ENCODE peak calls at places on chromosomes 7 and 10, in six cellular contexts. W is A549, M is HepG2, V is H1, J is K562, X is WTC11. K is an unnamed sample.
A peak's percentile ranks its signal among the peaks of the same experiment; 100 is the strongest.

GRCh38 chr7:94665426-94665825 is 9.5 kb upstream of the SGCE start:
- DNase-seq in W (no peak), M (no peak), V (no peak), J (no peak), X (no peak), K (no peak)

GRCh38 chr10:68562666-68563522 is 2.8 kb downstream of the TET1 start:
- DNase-seq in W (no peak), M (no peak), V (no peak), J (peak; percentile 68), X (peak; percentile 21), K (no peak)

GRCh38 chr10:76403876-76404275 is 972.5 kb downstream of the LRMDA start:
- DNase-seq in W (no peak), M (no peak), V (no peak), J (no peak), X (no peak), K (no peak)

GRCh38 chr10:132708936-132709335 is 77.0 kb downstream of the NKX6-2 start:
- DNase-seq in W (no peak), M (no peak), V (no peak), J (no peak), X (no peak), K (no peak)

GRCh38 chr10:24811906-24812305 is 88.2 kb upstream of the ARHGAP21 start:
- DNase-seq in W (no peak), M (peak; percentile 52), V (no peak), J (no peak), X (no peak), K (peak; percentile 24)

GRCh38 chr10:129365767-129366400 is 101.2 kb upstream of the MGMT start:
- DNase-seq in W (peak; percentile 2), M (no peak), V (no peak), J (peak; percentile 79), X (peak; percentile 72), K (no peak)

GRCh38 chr10:81724431-81724830 is 150.6 kb upstream of the NRG3 start:
- DNase-seq in W (no peak), M (no peak), V (no peak), J (no peak), X (no peak), K (no peak)

GRCh38 chr10:27783660-27784059 is 38.0 kb upstream of the MKX start:
- DNase-seq in W (peak; percentile 24), M (peak; percentile 23), V (no peak), J (no peak), X (peak; percentile 54), K (peak; percentile 64)

GRCh38 chr7:40437498-40437897 is 302.7 kb downstream of the SUGCT start:
- DNase-seq in W (peak; percentile 19), M (peak; percentile 56), V (no peak), J (no peak), X (no peak), K (peak; percentile 79)

GRCh38 chr7:117472335-117472734 is 7.5 kb upstream of the CFTR start:
- DNase-seq in W (no peak), M (no peak), V (no peak), J (no peak), X (no peak), K (no peak)

GRCh38 chr7:69893915-69894314 is 295.6 kb downstream of the AUTS2 start:
- DNase-seq in W (peak; percentile 13), M (no peak), V (no peak), J (no peak), X (no peak), K (no peak)

GRCh38 chr10:43287056-43288007 is 20.5 kb upstream of the RASGEF1A start:
- DNase-seq in W (peak; percentile 68), M (no peak), V (no peak), J (no peak), X (no peak), K (peak; percentile 36)

GRCh38 chr7:14851610-14852009 is 50.9 kb downstream of the DGKB start:
- DNase-seq in W (no peak), M (no peak), V (no peak), J (no peak), X (no peak), K (no peak)

GRCh38 chr10:46234026-46234425 is 52.8 kb upstream of the ANTXRL start:
- DNase-seq in W (no peak), M (no peak), V (no peak), J (no peak), X (no peak), K (no peak)

GRCh38 chr7:96093435-96093834 is 228.5 kb downstream of the SLC25A13 start:
- DNase-seq in W (peak; percentile 18), M (no peak), V (no peak), J (no peak), X (no peak), K (peak; percentile 78)

GRCh38 chr7:133739817-133740216 is 387.3 kb upstream of the LRGUK start:
- DNase-seq in W (no peak), M (no peak), V (no peak), J (no peak), X (no peak), K (no peak)

GRCh38 chr7:133741078-133741477 is 386.1 kb upstream of the LRGUK start:
- DNase-seq in W (no peak), M (no peak), V (no peak), J (no peak), X (no peak), K (no peak)

GRCh38 chr7:133744451-133744850 is 382.7 kb upstream of the LRGUK start:
- DNase-seq in W (no peak), M (no peak), V (no peak), J (no peak), X (no peak), K (no peak)

GRCh38 chr7:133741703-133742102 is 385.4 kb upstream of the LRGUK start:
- DNase-seq in W (no peak), M (no peak), V (no peak), J (no peak), X (no peak), K (no peak)

GRCh38 chr7:133742709-133743538 is 384.2 kb upstream of the LRGUK start:
- DNase-seq in W (peak; percentile 31), M (no peak), V (no peak), J (no peak), X (no peak), K (peak; percentile 48)
- TF ChIP-seq JUN in W (no peak), M (no peak), V (no peak), J (no peak), X (no peak), K (no peak)

GRCh38 chr7:153021542-153021941 is 262.0 kb downstream of the ACTR3B start:
- DNase-seq in W (no peak), M (no peak), V (no peak), J (no peak), X (no peak), K (no peak)

GRCh38 chr7:153022796-153023592 is 263.4 kb downstream of the ACTR3B start:
- DNase-seq in W (no peak), M (no peak), V (no peak), J (no peak), X (peak; percentile 17), K (no peak)

GRCh38 chr7:153030976-153031375 is 271.4 kb downstream of the ACTR3B start:
- DNase-seq in W (no peak), M (no peak), V (no peak), J (no peak), X (no peak), K (no peak)

GRCh38 chr7:153027904-153028303 is 268.4 kb downstream of the ACTR3B start:
- DNase-seq in W (no peak), M (no peak), V (no peak), J (no peak), X (no peak), K (no peak)

GRCh38 chr7:153027210-153027609 is 267.7 kb downstream of the ACTR3B start:
- DNase-seq in W (no peak), M (no peak), V (no peak), J (no peak), X (no peak), K (no peak)
- TF ChIP-seq JUN in W (no peak), M (no peak), V (no peak), J (no peak), X (no peak), K (no peak)

GRCh38 chr7:99394188-99394502 is 14.3 kb downstream of the PDAP1 start:
- DNase-seq in W (no peak), M (no peak), V (no peak), J (no peak), X (no peak), K (no peak)

GRCh38 chr7:99393363-99394187 is 14.8 kb downstream of the PDAP1 start:
- DNase-seq in W (no peak), M (no peak), V (peak; percentile 93), J (peak; percentile 56), X (peak; percentile 88), K (no peak)

GRCh38 chr7:99390941-99391602 is 16.5 kb downstream of the ARPC1B start:
- DNase-seq in W (no peak), M (no peak), V (no peak), J (no peak), X (no peak), K (no peak)

GRCh38 chr7:99392046-99392445 is 16.4 kb downstream of the PDAP1 start:
- DNase-seq in W (no peak), M (no peak), V (no peak), J (no peak), X (no peak), K (no peak)

GRCh38 chr7:99392659-99393362 is 15.6 kb downstream of the PDAP1 start:
- DNase-seq in W (no peak), M (no peak), V (peak; percentile 91), J (peak; percentile 76), X (peak; percentile 86), K (peak; percentile 50)
- TF ChIP-seq JUN in W (no peak), M (no peak), V (no peak), J (no peak), X (no peak), K (no peak)

GRCh38 chr10:5400843-5401242 is 3.8 kb downstream of the TUBAL3 start:
- DNase-seq in W (no peak), M (no peak), V (no peak), J (no peak), X (no peak), K (no peak)

GRCh38 chr10:5402798-5403197 is 1.8 kb downstream of the TUBAL3 start:
- DNase-seq in W (no peak), M (no peak), V (no peak), J (no peak), X (no peak), K (no peak)

GRCh38 chr10:5406918-5407317 is 2.3 kb upstream of the TUBAL3 start:
- DNase-seq in W (no peak), M (no peak), V (no peak), J (no peak), X (no peak), K (no peak)

GRCh38 chr10:5399332-5399731 is 5.3 kb downstream of the TUBAL3 start:
- DNase-seq in W (no peak), M (no peak), V (no peak), J (no peak), X (no peak), K (no peak)

DNA sequence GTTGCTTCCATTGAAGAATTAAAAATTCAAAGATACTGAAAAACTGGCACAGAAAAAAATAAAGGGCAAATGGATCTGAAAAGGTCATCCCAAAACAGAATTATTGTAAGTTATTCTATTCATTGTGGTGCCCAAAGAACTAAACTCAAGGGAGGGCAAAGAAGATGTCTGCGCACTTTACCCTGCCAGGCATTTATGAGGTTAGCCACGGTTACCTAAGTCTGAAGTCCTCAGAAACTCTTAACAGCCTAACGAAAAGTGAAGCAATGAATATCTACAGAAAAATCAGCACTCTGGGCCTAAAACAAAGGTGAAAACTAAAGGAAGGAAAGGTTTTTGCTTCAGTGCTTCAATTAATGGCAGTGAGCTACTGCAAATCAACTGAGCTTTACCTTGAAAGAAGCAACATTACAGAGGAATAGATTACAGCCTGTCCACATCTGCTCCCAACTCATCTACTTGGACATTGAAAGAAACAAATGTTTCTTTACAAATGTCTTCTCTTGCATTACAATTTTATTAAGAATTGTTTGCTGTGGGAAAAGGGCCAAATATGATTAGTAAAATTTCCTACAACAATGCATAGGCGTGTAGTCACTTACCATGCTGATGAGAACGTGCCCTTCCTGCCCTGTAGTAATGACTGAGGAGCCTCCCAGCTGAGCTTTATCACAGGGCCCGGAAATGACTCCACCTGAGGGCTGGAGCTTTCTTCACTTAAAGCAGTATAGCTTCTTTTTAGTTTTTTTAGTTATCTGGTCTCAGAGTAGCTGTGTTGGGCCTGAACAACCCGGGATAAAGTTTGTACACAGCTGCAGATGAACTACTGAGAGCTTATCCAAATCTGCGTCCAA is at the start of gene TUBAL3:
- DNase-seq in W (no peak), M (no peak), V (no peak), J (peak; percentile 22), X (no peak), K (peak; percentile 52)
- TF ChIP-seq JUN in W (no peak), M (no peak), V (no peak), J (no peak), X (no peak), K (no peak)